ENCODE peak calls at places on chromosomes 5 and 9, in six cellular contexts. W, C, N, O, A and L are unnamed samples.

GRCh38 chr5:9042241-9042640 is 503.6 kb downstream of the SEMA5A start:
- DNase-seq in C (no peak), A (no peak), O (no peak), W (no peak), N (no peak), L (no peak)

GRCh38 chr5:112878760-112879159 is 17.7 kb downstream of the SRP19 start:
- DNase-seq in C (no peak), A (no peak), O (no peak), N (peak), W (peak), L (no peak)

GRCh38 chr9:22097712-22098111 is 88.6 kb upstream of the CDKN2B start:
- DNase-seq in A (no peak), O (no peak), N (peak), W (peak), C (peak), L (no peak)

GRCh38 chr9:113563856-113564514 is 100.5 kb downstream of the RGS3 start:
- DNase-seq in W (no peak), N (no peak), C (no peak), O (no peak), A (no peak), L (no peak)

GRCh38 chr5:67515020-67515689 is 318.6 kb upstream of the CD180 start:
- DNase-seq in W (no peak), A (no peak), C (no peak), O (no peak), N (no peak), L (no peak)

GRCh38 chr9:79257215-79257614 is 314.6 kb upstream of the TLE4 start:
- DNase-seq in N (peak), A (no peak), O (no peak), C (no peak), W (no peak), L (no peak)

GRCh38 chr5:153400931-153401330 is 89.5 kb upstream of the GRIA1 start:
- DNase-seq in C (peak), A (no peak), W (peak), N (peak), O (no peak), L (no peak)

GRCh38 chr9:21017092-21017491 is 14.3 kb downstream of the HACD4 start:
- DNase-seq in C (peak), O (no peak), A (no peak), N (peak), W (peak), L (no peak)

GRCh38 chr5:172795401-172795977 is 24.5 kb upstream of the DUSP1 start:
- DNase-seq in N (peak), W (peak), A (peak), O (no peak), C (peak), L (peak)

GRCh38 chr9:98654247-98654646 is 54.5 kb downstream of the GABBR2 start:
- DNase-seq in C (peak), N (peak), W (peak), O (no peak), A (no peak), L (no peak)

GRCh38 chr9:120787906-120788305 is 5.3 kb downstream of the FBXW2 start:
- DNase-seq in C (no peak), O (no peak), N (no peak), A (no peak), W (no peak), L (no peak)